ENCODE peak calls at places on chromosomes 5 and 9, in four cellular contexts. T is psoas muscle, G is AG08395, M is kidney tubule cell. F is an unnamed sample.

GRCh38 chr5:147349241-147349640 is 114.4 kb downstream of the STK32A start:
- DNase-seq in M (no peak), G (no peak), T (no peak), F (no peak)

GRCh38 chr5:178548751-178549150 is 41.4 kb downstream of the COL23A1 start:
- DNase-seq in M (peak), G (peak), T (no peak), F (peak)

GRCh38 chr5:39517800-39518199 is 93.0 kb upstream of the DAB2 start:
- DNase-seq in T (no peak), M (peak), G (peak), F (peak)

GRCh38 chr5:39547548-39548154 is 122.9 kb upstream of the DAB2 start:
- DNase-seq in T (no peak), M (peak), G (peak), F (peak)

GRCh38 chr9:109632817-109633216 is 134.7 kb upstream of the PTPN3 start:
- DNase-seq in M (no peak), G (no peak), T (no peak), F (no peak)

GRCh38 chr5:181098642-181099452 is 32.1 kb downstream of the OR2V1 start:
- DNase-seq in T (no peak), G (no peak), M (no peak), F (no peak)

GRCh38 chr5:138258704-138259285 is 15.6 kb downstream of the GFRA3 start:
- DNase-seq in T (no peak), G (peak), M (no peak), F (no peak)

GRCh38 chr5:151093476-151093889 is 12.6 kb upstream of the TNIP1 start:
- DNase-seq in M (peak), G (peak), T (no peak), F (peak)

GRCh38 chr5:133930061-133930823 is 38.2 kb downstream of the C5orf15 start:
- DNase-seq in M (no peak), G (peak), T (peak), F (peak)

GRCh38 chr5:137611011-137611580 is 112.0 kb upstream of the SPOCK1 start:
- DNase-seq in M (no peak), G (no peak), T (no peak), F (no peak)

GRCh38 chr9:87436694-87437093 is 61.0 kb upstream of the DAPK1 start:
- DNase-seq in M (no peak), G (peak), T (no peak), F (no peak)

GRCh38 chr9:13361076-13361475 is 81.6 kb upstream of the MPDZ start:
- DNase-seq in T (no peak), G (peak), M (no peak), F (no peak)

GRCh38 chr5:43422143-43422542 is 10.0 kb upstream of the CCL28 start:
- DNase-seq in M (peak), T (no peak), G (peak), F (peak)

GRCh38 chr9:137268538-137269201 is 8.9 kb upstream of the TOR4A start:
- DNase-seq in T (no peak), G (no peak), M (no peak), F (no peak)

GRCh38 chr5:136285501-136285900 is 79.8 kb downstream of the TRPC7 start:
- DNase-seq in M (peak), T (no peak), G (no peak), F (no peak)

GRCh38 chr5:174623438-174624019 is 100.9 kb upstream of the MSX2 start:
- DNase-seq in M (no peak), G (no peak), T (no peak), F (no peak)

GRCh38 chr9:113331780-113332179 is 8.3 kb downstream of the WDR31 start:
- DNase-seq in T (no peak), M (no peak), G (no peak), F (no peak)

GRCh38 chr5:75510417-75510835 is 1.0 kb downstream of the CERT1 start:
- DNase-seq in T (peak), M (no peak), G (peak), F (peak)

GRCh38 chr9:136050706-136051567 is 44.2 kb downstream of the NACC2 start:
- DNase-seq in T (no peak), M (no peak), G (peak), F (peak)

GRCh38 chr9:137263506-137263905 is 8.4 kb downstream of the NELFB start:
- DNase-seq in M (no peak), T (peak), G (no peak), F (no peak)

GRCh38 chr5:44002381-44002901 is 386.8 kb downstream of the FGF10 start:
- DNase-seq in G (peak), M (peak), T (no peak), F (peak)

GRCh38 chr5:96868603-96869371 is 7.5 kb upstream of the ERAP2 start:
- DNase-seq in M (peak), T (no peak), G (peak), F (peak)

GRCh38 chr5:13992795-13993194 is 48.3 kb upstream of the DNAH5 start:
- DNase-seq in G (no peak), T (no peak), M (peak), F (no peak)

GRCh38 chr5:180098526-180098925 is 27.0 kb upstream of the RNF130 start:
- DNase-seq in G (no peak), M (no peak), T (no peak), F (no peak)

GRCh38 chr9:100756217-100756616 is 178.3 kb downstream of the CAVIN4 start:
- DNase-seq in T (no peak), M (peak), G (no peak), F (no peak)

GRCh38 chr5:97618721-97619120 is 435.7 kb upstream of the RIOK2 start:
- DNase-seq in T (no peak), M (peak), G (no peak), F (no peak)

GRCh38 chr5:81850494-81850893 is 99.6 kb upstream of the SSBP2 start:
- DNase-seq in T (peak), G (peak), M (no peak), F (no peak)